ENCODE peak calls at places on chromosomes 3 and 15, in four cellular contexts. S is globus pallidus, T is GM06990, L is neural crest cell. Z is an unnamed sample.

GRCh38 chr15:30921781-30922371 is 18.2 kb downstream of the FAN1 start:
- DNase-seq in S (peak; percentile 90), T (no peak), L (no peak), Z (no peak)

GRCh38 chr3:62159693-62160092 is 213.7 kb downstream of the FEZF2 start:
- DNase-seq in S (peak; percentile 35), T (no peak), L (no peak), Z (no peak)

GRCh38 chr3:115827494-115827893 is 204.2 kb downstream of the GAP43 start:
- DNase-seq in S (no peak), T (no peak), L (no peak), Z (no peak)

GRCh38 chr15:38253448-38253847 is 812 bp downstream of the SPRED1 start:
- DNase-seq in S (no peak), T (no peak), L (no peak), Z (no peak)

GRCh38 chr3:111954228-111954990 is 24.4 kb upstream of the ABHD10 start:
- DNase-seq in S (no peak), T (no peak), L (no peak), Z (no peak)

GRCh38 chr3:95097493-95097892 is 1034.6 kb downstream of the NSUN3 start:
- DNase-seq in S (no peak), T (no peak), L (no peak), Z (no peak)

GRCh38 chr3:113436794-113437193 is 4.5 kb downstream of the CFAP44 start:
- DNase-seq in S (no peak), T (no peak), L (no peak), Z (no peak)

GRCh38 chr3:48684480-48685143 is 1.1 kb downstream of the NCKIPSD start:
- DNase-seq in S (no peak), T (no peak), L (no peak), Z (peak; percentile 60)